ENCODE peak calls at places on chromosomes 5 and 9, in four cellular contexts. A, Q, L and K are unnamed samples.

GRCh38 chr5:64939772-64940510 is 171.2 kb downstream of the CWC27 start:
- DNase-seq in A (peak; percentile 56), Q (peak; percentile 79), L (peak; percentile 23), K (peak; percentile 41)

GRCh38 chr5:80754900-80755299 is 100.1 kb upstream of the DHFR start:
- DNase-seq in A (no peak), Q (no peak), L (no peak), K (no peak)

GRCh38 chr5:104241051-104241450 is 678.5 kb upstream of the NUDT12 start:
- DNase-seq in A (no peak), Q (no peak), L (no peak), K (no peak)

GRCh38 chr9:35903049-35903448 is 3.0 kb upstream of the HRCT1 start:
- DNase-seq in A (peak; percentile 79), Q (peak; percentile 65), L (peak; percentile 55), K (no peak)

GRCh38 chr9:125749951-125750655 is 2.9 kb downstream of the PBX3 start:
- DNase-seq in A (no peak), Q (peak; percentile 62), L (no peak), K (no peak)

GRCh38 chr9:112218908-112219307 is 43.8 kb upstream of the SUSD1 start:
- DNase-seq in A (no peak), Q (no peak), L (no peak), K (no peak)

GRCh38 chr5:145848854-145849253 is 13.7 kb upstream of the PRELID2 start:
- DNase-seq in A (no peak), Q (no peak), L (no peak), K (no peak)

GRCh38 chr9:127121628-127122175 is 733 bp downstream of the ANGPTL2 start:
- DNase-seq in A (no peak), Q (no peak), L (no peak), K (no peak)

GRCh38 chr9:128005938-128006337 is 25.1 kb upstream of the EEIG1 start:
- DNase-seq in A (peak; percentile 45), Q (peak; percentile 56), L (no peak), K (no peak)

DNA sequence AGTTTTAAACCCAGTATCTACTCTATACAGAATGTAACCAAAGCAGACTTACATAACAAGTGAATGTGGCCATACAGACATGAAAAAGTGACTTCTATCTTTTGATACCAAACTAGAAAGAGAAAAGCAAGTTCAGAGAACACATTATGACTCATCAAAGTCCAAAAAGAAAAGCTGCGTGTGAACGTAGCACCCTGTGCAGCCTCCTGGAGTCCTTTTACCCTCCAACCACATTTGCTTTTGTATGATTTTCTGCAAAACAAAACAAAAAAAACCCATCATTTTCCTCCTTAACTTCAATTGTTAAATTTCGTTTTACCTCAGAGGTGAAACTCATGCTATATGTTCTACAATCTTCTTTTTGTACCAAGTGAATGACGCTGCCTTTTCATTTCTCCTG is 2.8 kb upstream of the SMARCA2 start:
- DNase-seq in A (no peak), Q (no peak), L (no peak), K (no peak)
- TF ChIP-seq NR3C1 in A (no peak), Q (no peak), L (no peak), K (no peak)

GRCh38 chr5:120108586-120109254 is 355.4 kb upstream of the PRR16 start:
- DNase-seq in A (no peak), Q (no peak), L (no peak), K (no peak)
- TF ChIP-seq NR3C1 in A (no peak), Q (no peak), L (no peak), K (no peak)

DNA sequence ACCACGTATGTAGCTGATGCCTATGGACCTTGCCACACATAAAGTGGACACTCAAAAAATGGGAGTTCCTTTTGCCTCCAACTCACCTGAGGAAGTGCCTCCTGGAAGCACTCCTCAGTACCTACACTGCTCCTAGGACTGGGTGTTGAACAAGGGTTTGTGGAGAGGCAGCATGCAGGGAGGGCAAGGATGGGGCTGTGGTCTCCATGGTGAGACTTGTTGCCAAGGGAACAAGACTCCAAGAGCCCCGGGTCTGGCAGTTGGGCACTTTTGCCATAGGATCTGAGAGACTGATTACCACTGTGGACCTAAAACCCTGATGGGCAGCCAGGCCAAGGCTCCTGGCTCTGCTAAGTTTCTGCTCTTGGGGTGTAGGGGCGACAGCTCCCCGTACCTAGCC is 6.9 kb upstream of the NR5A1 start:
- DNase-seq in A (no peak), Q (no peak), L (no peak), K (no peak)
- TF ChIP-seq NR3C1 in A (no peak), Q (no peak), L (no peak), K (no peak)

GRCh38 chr5:134458234-134458633 is 46.6 kb upstream of the CDKN2AIPNL start:
- DNase-seq in A (no peak), Q (no peak), L (peak; percentile 4), K (no peak)
- TF ChIP-seq NR3C1 in A (no peak), Q (no peak), L (no peak), K (no peak)

DNA sequence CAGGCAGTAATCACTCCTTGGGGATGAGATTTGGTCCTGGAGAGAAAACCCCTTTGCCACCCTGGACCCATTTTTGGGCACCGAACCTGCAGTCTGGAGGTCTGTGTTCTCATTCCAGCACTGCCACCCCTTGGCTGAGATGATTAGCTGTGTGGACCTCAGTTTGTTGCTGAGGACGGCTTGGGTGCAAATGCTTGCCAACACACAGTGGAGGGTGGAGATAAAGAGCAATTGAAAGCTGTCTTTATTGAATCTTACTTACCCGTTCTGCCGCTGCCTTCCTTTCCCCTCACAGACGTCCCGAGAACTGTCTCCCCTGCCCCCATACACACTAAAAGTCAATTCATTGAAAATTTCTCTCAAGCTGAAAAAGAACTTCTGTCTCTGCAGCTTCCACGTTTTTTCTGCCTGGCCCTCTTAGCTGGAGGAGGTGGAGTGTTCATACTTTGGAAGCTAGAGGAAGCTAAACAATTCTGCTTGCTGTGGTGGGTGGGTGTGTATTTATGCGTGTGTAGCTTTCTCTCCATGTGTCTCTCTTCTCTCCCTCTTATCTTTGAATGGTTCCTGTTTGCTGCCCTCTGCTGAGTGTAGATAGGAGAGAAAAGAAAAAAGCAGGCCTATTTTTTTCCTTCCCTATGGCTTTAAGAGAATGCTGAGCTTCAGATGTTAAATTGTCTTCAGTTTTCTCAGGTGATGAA is 6.6 kb downstream of the GALNT10 start:
- DNase-seq in A (peak; percentile 51), Q (peak; percentile 46), L (peak; percentile 83), K (no peak)
- TF ChIP-seq NR3C1 in A (no peak), Q (no peak), L (no peak), K (no peak)

GRCh38 chr5:132224721-132225120 is 2.9 kb downstream of the P4HA2 start:
- DNase-seq in A (no peak), Q (no peak), L (no peak), K (no peak)

GRCh38 chr5:132227235-132227484 is 493 bp downstream of the P4HA2 start:
- DNase-seq in A (no peak), Q (no peak), L (no peak), K (no peak)

GRCh38 chr5:132226516-132227234 is 978 bp downstream of the P4HA2 start:
- DNase-seq in A (no peak), Q (no peak), L (no peak), K (no peak)

GRCh38 chr5:132223861-132224260 is 3.8 kb downstream of the P4HA2 start:
- DNase-seq in A (no peak), Q (no peak), L (no peak), K (no peak)

DNA sequence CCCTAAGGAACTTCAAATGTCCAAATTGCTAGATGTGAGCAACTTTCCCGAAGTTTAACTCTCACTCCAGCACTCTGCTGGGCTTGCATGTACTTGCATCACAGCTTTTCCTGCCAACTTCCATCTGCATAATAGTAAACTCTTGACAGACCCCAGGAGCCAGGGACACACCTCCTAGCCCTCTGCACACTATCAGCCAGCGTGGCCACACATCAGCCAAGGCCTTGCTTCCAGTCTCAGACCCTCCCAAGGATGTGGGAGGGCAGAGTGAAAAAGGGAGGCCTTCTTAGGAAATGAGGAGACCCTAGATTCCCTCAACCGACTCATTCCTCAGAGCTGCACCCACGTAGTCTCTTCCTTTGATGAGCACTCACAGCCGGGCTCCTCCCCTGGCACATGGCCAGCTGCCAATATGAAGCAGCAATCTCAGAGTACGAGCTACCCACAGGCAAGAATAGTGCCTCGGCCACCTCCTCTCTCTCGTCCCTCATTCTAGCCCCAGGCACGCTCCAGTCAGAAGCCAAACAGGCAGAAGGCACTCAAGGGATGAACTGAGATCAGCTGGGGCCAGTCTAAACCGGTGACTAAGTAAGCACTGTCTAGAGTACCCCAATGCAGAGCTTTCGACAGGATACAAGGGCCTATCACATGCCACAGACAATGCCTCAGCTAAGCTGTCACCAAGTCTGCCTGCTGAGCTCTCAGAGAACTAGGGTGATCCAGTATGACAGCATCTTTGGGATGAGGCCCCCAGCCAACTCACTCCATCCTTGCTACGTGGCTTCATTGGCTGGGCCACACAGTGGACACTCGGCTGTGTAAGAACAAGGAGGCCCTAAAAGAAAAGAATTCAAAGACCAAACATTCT is 2.3 kb downstream of the P4HA2 start:
- DNase-seq in A (no peak), Q (no peak), L (no peak), K (no peak)
- TF ChIP-seq NR3C1 in A (no peak), Q (no peak), L (no peak), K (no peak)

DNA sequence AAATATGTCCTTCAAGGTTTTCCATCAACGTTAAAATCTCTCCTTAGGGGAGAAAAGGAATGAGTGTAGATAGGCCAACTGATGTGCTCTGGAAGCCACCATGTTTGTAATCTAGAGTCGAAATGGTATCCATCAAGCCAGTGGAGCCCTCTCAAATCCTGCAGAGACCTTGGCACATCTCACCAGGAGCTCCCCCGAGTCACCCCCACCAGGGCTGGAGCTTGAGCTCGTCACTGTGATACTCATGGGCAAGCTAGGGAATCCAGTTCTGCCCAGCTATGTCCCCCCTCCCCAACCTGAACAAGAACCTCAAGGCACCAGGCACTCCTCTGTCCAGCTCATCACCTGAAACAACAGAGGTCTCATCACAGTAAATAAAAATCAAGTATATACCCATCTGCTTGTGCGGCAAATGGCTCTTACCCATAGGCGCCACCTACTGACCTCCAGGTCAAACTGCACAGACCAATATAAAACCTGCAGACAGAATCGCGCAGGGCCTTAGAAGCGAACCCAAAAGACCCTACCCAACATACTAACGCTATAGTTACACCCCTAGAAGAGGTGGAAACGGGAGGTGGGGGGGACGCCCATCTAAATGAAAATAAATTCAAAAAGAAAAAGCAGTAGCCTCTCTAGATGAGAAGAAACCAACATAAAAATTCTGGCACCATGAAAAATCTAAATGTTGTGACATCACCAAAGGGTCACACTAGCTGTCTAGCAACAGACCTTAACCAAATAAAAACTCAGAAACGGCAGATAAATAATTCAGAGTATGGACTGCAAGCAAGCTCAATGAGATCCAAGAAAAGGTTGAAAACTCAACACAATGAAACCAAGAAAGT is 75.0 kb downstream of the TTC39B start:
- DNase-seq in A (peak; percentile 67), Q (peak; percentile 22), L (peak; percentile 23), K (peak; percentile 41)
- TF ChIP-seq NR3C1 in A (no peak), Q (no peak), L (no peak), K (no peak)

GRCh38 chr9:72537671-72538070 is 16.3 kb downstream of the TMC1 start:
- DNase-seq in A (no peak), Q (no peak), L (no peak), K (no peak)
- TF ChIP-seq NR3C1 in A (no peak), Q (no peak), L (no peak), K (no peak)

DNA sequence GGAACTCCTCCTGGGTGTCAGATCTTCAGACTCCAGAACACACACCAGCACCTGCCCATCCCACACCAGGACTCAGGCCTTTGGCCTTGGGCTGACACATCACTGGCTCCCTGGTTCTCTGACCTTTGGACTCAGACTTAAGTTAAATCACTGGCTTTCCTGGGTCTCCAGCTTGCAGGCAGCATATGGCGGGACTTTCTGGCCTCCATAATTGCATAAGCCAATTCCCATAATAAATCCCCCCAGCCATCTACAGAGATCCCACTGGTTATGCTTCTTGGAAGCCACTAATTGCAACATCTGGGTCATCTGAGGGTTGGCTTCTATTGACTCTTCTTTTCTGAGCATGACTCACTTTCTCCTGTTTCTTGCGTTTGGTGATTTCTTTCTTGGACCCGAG is 80.3 kb upstream of the SARDH start:
- DNase-seq in A (peak; percentile 12), Q (peak; percentile 46), L (no peak), K (no peak)
- TF ChIP-seq NR3C1 in A (no peak), Q (no peak), L (no peak), K (no peak)